ENCODE peak calls at places on chromosomes 4 and X, in seven cellular contexts. X is neural progenitor cell, T is fibroblast of the aortic adventitia, Z is cardiac fibroblast, K is HCT116, D is dorsolateral prefrontal cortex, G is WTC11. Q is an unnamed sample.

GRCh38 chr4:165027762-165028402 is 3.9 kb upstream of the TRIM60 start:
- DNase-seq in X (no peak), T (no peak), Z (no peak), K (no peak), D (peak), G (no peak), Q (peak)

GRCh38 chr4:97910005-97910404 is 233.3 kb downstream of the STPG2 start:
- DNase-seq in X (peak), T (no peak), Z (peak), K (peak), D (no peak), G (peak), Q (no peak)

GRCh38 chr4:632926-633325 is 7.6 kb downstream of the PDE6B start:
- DNase-seq in X (no peak), T (no peak), Z (no peak), K (no peak), D (no peak), G (peak), Q (no peak)

GRCh38 chrX:150361777-150362351 is 1.3 kb upstream of the MAMLD1 start:
- DNase-seq in X (peak), T (peak), Z (no peak), K (no peak), D (no peak), G (peak), Q (peak)

GRCh38 chrX:53481093-53481492 is 46.9 kb upstream of the HSD17B10 start:
- DNase-seq in X (peak), T (no peak), Z (no peak), K (no peak), D (no peak), G (peak), Q (no peak)

GRCh38 chrX:116417214-116417613 is 19.2 kb upstream of the SLC6A14 start:
- DNase-seq in X (no peak), T (no peak), Z (no peak), K (no peak), D (no peak), G (no peak), Q (no peak)

GRCh38 chrX:31272472-31272775 is 200.6 kb upstream of the FTHL17 start:
- DNase-seq in X (peak), T (no peak), Z (no peak), K (no peak), D (no peak), G (no peak), Q (no peak)

GRCh38 chr4:95466791-95467190 is 82.0 kb downstream of the UNC5C start:
- DNase-seq in X (no peak), T (no peak), Z (peak), K (no peak), D (no peak), G (no peak), Q (no peak)

GRCh38 chr4:3414421-3415279 is 27.1 kb upstream of the HGFAC start:
- DNase-seq in X (no peak), T (no peak), Z (no peak), K (no peak), D (no peak), G (no peak), Q (no peak)

GRCh38 chr4:117577686-117578085 is 456.6 kb upstream of the NDST3 start:
- DNase-seq in X (no peak), T (no peak), Z (no peak), K (no peak), D (no peak), G (no peak), Q (peak)

GRCh38 chr4:23022032-23022431 is 329.3 kb downstream of the GBA3 start:
- DNase-seq in X (no peak), T (peak), Z (peak), K (no peak), D (no peak), G (no peak), Q (peak)

GRCh38 chr4:19748911-19749473 is 502.7 kb upstream of the SLIT2 start:
- DNase-seq in X (no peak), T (peak), Z (no peak), K (no peak), D (no peak), G (no peak), Q (peak)

GRCh38 chr4:75514949-75515612 is 808 bp downstream of the THAP6 start:
- DNase-seq in X (peak), T (no peak), Z (no peak), K (no peak), D (no peak), G (no peak), Q (no peak)

GRCh38 chr4:152190907-152191306 is 345.0 kb downstream of the FBXW7 start:
- DNase-seq in X (no peak), T (no peak), Z (no peak), K (no peak), D (no peak), G (no peak), Q (no peak)

GRCh38 chrX:11724122-11725017 is 33.7 kb upstream of the MSL3 start:
- DNase-seq in X (peak), T (peak), Z (peak), K (peak), D (peak), G (no peak), Q (peak)

GRCh38 chr4:1582227-1582626 is 101.9 kb downstream of the FAM53A start:
- DNase-seq in X (no peak), T (no peak), Z (no peak), K (no peak), D (no peak), G (no peak), Q (no peak)

GRCh38 chrX:8783100-8784098 is 17.8 kb downstream of the FAM9A start:
- DNase-seq in X (peak), T (peak), Z (peak), K (no peak), D (no peak), G (peak), Q (peak)

GRCh38 chr4:184814686-184815045 is 11.1 kb downstream of the ACSL1 start:
- DNase-seq in X (no peak), T (no peak), Z (peak), K (no peak), D (no peak), G (no peak), Q (peak)

GRCh38 chr4:8182858-8183725 is 16.0 kb upstream of the SH3TC1 start:
- DNase-seq in X (no peak), T (peak), Z (peak), K (peak), D (no peak), G (no peak), Q (peak)

GRCh38 chr4:6695660-6696581 is 2.2 kb downstream of the S100P start:
- DNase-seq in X (no peak), T (no peak), Z (no peak), K (no peak), D (no peak), G (no peak), Q (no peak)

GRCh38 chr4:42713371-42713770 is 56.5 kb upstream of the ATP8A1 start:
- DNase-seq in X (no peak), T (no peak), Z (no peak), K (no peak), D (no peak), G (no peak), Q (no peak)

GRCh38 chr4:32196950-32197688 is 1477.0 kb downstream of the PCDH7 start:
- DNase-seq in X (no peak), T (peak), Z (no peak), K (no peak), D (no peak), G (no peak), Q (peak)

GRCh38 chr4:16545656-16546055 is 319.4 kb upstream of the TAPT1 start:
- DNase-seq in X (no peak), T (no peak), Z (no peak), K (no peak), D (no peak), G (no peak), Q (no peak)

GRCh38 chr4:173448557-173448918 is 49.6 kb upstream of the SCRG1 start:
- DNase-seq in X (no peak), T (peak), Z (peak), K (no peak), D (no peak), G (no peak), Q (peak)

GRCh38 chr4:125728568-125728967 is 413.8 kb downstream of the FAT4 start:
- DNase-seq in X (peak), T (peak), Z (peak), K (no peak), D (no peak), G (no peak), Q (peak)

GRCh38 chr4:147547314-147548056 is 66.6 kb downstream of the EDNRA start:
- DNase-seq in X (no peak), T (peak), Z (peak), K (no peak), D (no peak), G (no peak), Q (peak)

GRCh38 chr4:167642250-167642649 is 408.0 kb upstream of the SPOCK3 start:
- DNase-seq in X (no peak), T (no peak), Z (peak), K (no peak), D (no peak), G (no peak), Q (no peak)

GRCh38 chr4:15455290-15455689 is 14.4 kb upstream of the CC2D2A start:
- DNase-seq in X (no peak), T (peak), Z (peak), K (no peak), D (no peak), G (no peak), Q (no peak)

GRCh38 chrX:103418811-103419210 is 42.5 kb downstream of the BEX3 start:
- DNase-seq in X (no peak), T (peak), Z (no peak), K (no peak), D (no peak), G (no peak), Q (no peak)

GRCh38 chr4:82798168-82799005 is at the start of gene SCD5:
- DNase-seq in X (peak), T (peak), Z (peak), K (peak), D (peak), G (peak), Q (peak)

GRCh38 chr4:99946346-99947189 is at the start of gene DNAJB14:
- DNase-seq in X (peak), T (peak), Z (peak), K (peak), D (peak), G (peak), Q (peak)

GRCh38 chr4:110049951-110050925 is 137.6 kb downstream of the EGF start:
- DNase-seq in X (peak), T (peak), Z (peak), K (peak), D (peak), G (peak), Q (peak)

GRCh38 chrX:74421181-74422028 is at the start of gene SLC16A2:
- DNase-seq in X (peak), T (peak), Z (peak), K (no peak), D (peak), G (peak), Q (peak)

GRCh38 chr4:8362483-8362882 is 78.0 kb downstream of the ACOX3 start:
- DNase-seq in X (no peak), T (peak), Z (no peak), K (no peak), D (no peak), G (no peak), Q (no peak)

GRCh38 chrX:20594985-20595384 is 328.3 kb upstream of the RPS6KA3 start:
- DNase-seq in X (peak), T (peak), Z (peak), K (peak), D (no peak), G (no peak), Q (peak)

GRCh38 chrX:66004928-66005831 is 34.7 kb downstream of the VSIG4 start:
- DNase-seq in X (no peak), T (no peak), Z (no peak), K (no peak), D (no peak), G (no peak), Q (no peak)

GRCh38 chr4:148757171-148757570 is 315.0 kb upstream of the NR3C2 start:
- DNase-seq in X (no peak), T (peak), Z (peak), K (no peak), D (no peak), G (no peak), Q (no peak)

DNA sequence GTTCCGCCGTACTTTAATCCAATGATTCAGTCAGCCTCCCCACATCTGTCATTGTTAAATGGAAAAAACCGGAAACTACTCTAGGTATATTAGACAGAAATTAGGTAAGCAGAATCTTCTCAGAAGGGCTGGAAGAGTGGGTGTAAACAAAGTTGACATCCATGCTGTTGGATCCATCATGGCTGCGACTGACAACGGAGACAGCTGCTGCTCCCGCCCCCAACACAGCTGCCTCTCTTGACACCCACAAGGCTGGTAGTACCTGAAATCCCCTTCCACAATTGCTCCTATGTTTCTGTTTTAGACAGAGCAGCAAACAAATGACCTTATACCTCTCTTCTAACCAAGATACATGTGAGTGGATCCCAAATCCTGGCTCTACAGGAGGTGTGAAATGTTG is 66.6 kb downstream of the RXFP1 start:
- DNase-seq in X (no peak), T (no peak), Z (no peak), K (no peak), D (no peak), G (no peak), Q (no peak)
- TF ChIP-seq CTCF in X (no peak), T (no peak), Z (no peak), K (no peak), D (no peak), G (no peak), Q (no peak)

GRCh38 chr4:111066447-111066846 is 443.6 kb upstream of the PITX2 start:
- DNase-seq in X (no peak), T (peak), Z (peak), K (no peak), D (no peak), G (no peak), Q (no peak)

GRCh38 chr4:111070390-111070789 is 447.5 kb upstream of the PITX2 start:
- DNase-seq in X (no peak), T (peak), Z (no peak), K (no peak), D (no peak), G (no peak), Q (no peak)

GRCh38 chr4:111066887-111067286 is 444.0 kb upstream of the PITX2 start:
- DNase-seq in X (peak), T (peak), Z (peak), K (no peak), D (no peak), G (no peak), Q (no peak)

GRCh38 chr4:111066001-111066400 is 443.1 kb upstream of the PITX2 start:
- DNase-seq in X (no peak), T (no peak), Z (peak), K (no peak), D (no peak), G (no peak), Q (peak)

DNA sequence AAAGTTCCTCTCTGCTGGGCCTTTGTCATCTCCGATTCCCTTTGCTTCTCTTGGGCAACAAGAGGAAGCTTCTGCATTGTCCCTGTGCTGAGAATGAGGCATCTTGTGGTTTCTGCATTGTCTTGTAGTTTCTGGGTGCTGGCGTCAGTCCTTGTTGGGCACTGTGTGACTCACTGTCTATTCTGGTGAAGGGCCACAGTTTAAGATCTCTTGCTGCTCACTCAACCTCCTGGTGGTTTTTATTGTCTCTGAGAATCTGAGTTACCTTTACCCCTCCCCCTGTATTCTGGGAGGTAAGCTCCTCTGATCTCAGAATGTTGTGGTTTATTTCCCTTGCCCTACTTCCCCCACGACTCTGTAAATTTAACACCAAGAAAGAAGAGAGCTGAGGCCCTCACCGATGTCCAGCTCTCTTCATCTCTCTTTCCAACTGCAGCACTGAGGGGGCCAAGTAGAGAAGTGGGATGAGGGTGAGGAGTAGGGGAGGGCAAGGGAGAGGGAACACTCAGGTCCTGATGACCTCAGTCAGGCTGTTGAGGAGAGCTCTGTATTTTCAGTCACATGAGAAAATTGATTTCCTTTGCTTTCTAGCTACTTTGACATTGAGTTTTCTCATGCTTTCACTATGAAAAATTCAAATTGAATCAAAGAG is 441.6 kb upstream of the PITX2 start:
- DNase-seq in X (no peak), T (peak), Z (peak), K (peak), D (no peak), G (no peak), Q (no peak)
- TF ChIP-seq CTCF in X (no peak), T (no peak), Z (no peak), K (no peak), D (no peak), G (no peak), Q (no peak)

DNA sequence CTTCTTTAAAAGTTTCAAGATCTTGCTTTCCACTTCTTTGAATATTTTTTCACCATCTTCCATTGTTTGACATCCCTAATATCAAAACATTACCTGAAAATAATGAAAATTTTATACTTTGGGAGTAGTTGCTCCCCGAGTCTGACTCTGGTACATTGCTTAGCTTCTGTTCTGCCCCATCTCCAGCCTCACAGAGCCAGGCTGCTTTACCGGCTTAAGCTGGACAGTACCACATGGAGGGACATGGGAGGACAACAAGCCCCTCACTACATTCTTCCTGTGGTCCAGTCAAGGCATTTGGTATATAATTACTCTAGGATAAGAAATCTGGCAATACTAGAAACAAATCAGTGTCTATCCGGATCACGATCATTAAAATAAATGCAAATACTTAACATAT is 60.2 kb downstream of the UGT8 start:
- DNase-seq in X (no peak), T (no peak), Z (no peak), K (no peak), D (no peak), G (no peak), Q (no peak)
- TF ChIP-seq CTCF in X (no peak), T (no peak), Z (no peak), K (no peak), D (no peak), G (no peak), Q (no peak)

GRCh38 chrX:151753313-151754041 is 18.9 kb downstream of the CNGA2 start:
- DNase-seq in X (peak), T (peak), Z (peak), K (peak), D (peak), G (peak), Q (peak)
- TF ChIP-seq CTCF in X (peak), T (peak), Z (peak), K (peak), D (peak), G (peak), Q (peak)

Q was measured in fibroblast of lung.